ENCODE peak calls at places on chromosomes 5 and 9, in four cellular contexts. One of them, this sample, is unnamed.
A peak's percentile ranks its signal among the peaks of the same experiment; 100 is the strongest.

GRCh38 chr5:97801497-97801896 is 618.5 kb upstream of the RIOK2 start:
- DNase-seq in HepG2: no peak
- DNase-seq in A549: no peak
- DNase-seq in K562: no peak
- DNase-seq in this sample: no peak

GRCh38 chr9:111959468-111959941 is 62.9 kb downstream of the UGCG start:
- DNase-seq in HepG2: peak; percentile 27
- DNase-seq in A549: peak; percentile 73
- DNase-seq in K562: no peak
- DNase-seq in this sample: no peak

GRCh38 chr9:14480561-14480960 is 166.6 kb upstream of the NFIB start:
- DNase-seq in HepG2: no peak
- DNase-seq in A549: no peak
- DNase-seq in K562: no peak
- DNase-seq in this sample: no peak

GRCh38 chr9:33436445-33436844 is 10.9 kb downstream of the AQP3 start:
- DNase-seq in HepG2: no peak
- DNase-seq in A549: no peak
- DNase-seq in K562: no peak
- DNase-seq in this sample: no peak

GRCh38 chr5:159844267-159844666 is 72.0 kb upstream of the ADRA1B start:
- DNase-seq in HepG2: no peak
- DNase-seq in A549: no peak
- DNase-seq in K562: no peak
- DNase-seq in this sample: no peak

GRCh38 chr9:129436751-129437625 is 183.9 kb downstream of the C9orf50 start:
- DNase-seq in HepG2: no peak
- DNase-seq in A549: no peak
- DNase-seq in K562: peak; percentile 65
- DNase-seq in this sample: peak; percentile 32

GRCh38 chr5:179805070-179805528 is 1.6 kb downstream of the MGAT4B start:
- DNase-seq in HepG2: no peak
- DNase-seq in A549: no peak
- DNase-seq in K562: no peak
- DNase-seq in this sample: no peak

GRCh38 chr9:89951671-89952070 is 346.9 kb downstream of the GADD45G start:
- DNase-seq in HepG2: no peak
- DNase-seq in A549: no peak
- DNase-seq in K562: no peak
- DNase-seq in this sample: no peak

GRCh38 chr9:133064241-133065069 is 2.7 kb downstream of the CEL start:
- DNase-seq in HepG2: no peak
- DNase-seq in A549: no peak
- DNase-seq in K562: no peak
- DNase-seq in this sample: no peak

GRCh38 chr9:98995059-98995665 is 51.5 kb downstream of the COL15A1 start:
- DNase-seq in HepG2: no peak
- DNase-seq in A549: no peak
- DNase-seq in K562: no peak
- DNase-seq in this sample: no peak

GRCh38 chr9:74413876-74414275 is 83.3 kb upstream of the RORB start:
- DNase-seq in HepG2: no peak
- DNase-seq in A549: no peak
- DNase-seq in K562: no peak
- DNase-seq in this sample: no peak

GRCh38 chr9:9469271-9469670 is 1143.5 kb downstream of the PTPRD start:
- DNase-seq in HepG2: no peak
- DNase-seq in A549: no peak
- DNase-seq in K562: no peak
- DNase-seq in this sample: no peak

GRCh38 chr5:113293613-113294340 is 141.0 kb downstream of the TSSK1B start:
- DNase-seq in HepG2: no peak
- DNase-seq in A549: no peak
- DNase-seq in K562: no peak
- DNase-seq in this sample: peak; percentile 27
- TF ChIP-seq HMGXB4 in HepG2: no peak
- TF ChIP-seq HMGXB4 in A549: no peak
- TF ChIP-seq HMGXB4 in K562: no peak
- TF ChIP-seq HMGXB4 in this sample: no peak

GRCh38 chr5:151082976-151083651 is 2.3 kb upstream of the TNIP1 start:
- DNase-seq in HepG2: no peak
- DNase-seq in A549: peak; percentile 88
- DNase-seq in K562: no peak
- DNase-seq in this sample: no peak
- TF ChIP-seq HMGXB4 in HepG2: no peak
- TF ChIP-seq HMGXB4 in A549: no peak
- TF ChIP-seq HMGXB4 in K562: no peak
- TF ChIP-seq HMGXB4 in this sample: no peak

GRCh38 chr5:79840085-79840990 is 150.7 kb downstream of the CMYA5 start:
- DNase-seq in HepG2: no peak
- DNase-seq in A549: no peak
- DNase-seq in K562: no peak
- DNase-seq in this sample: no peak
- TF ChIP-seq HMGXB4 in HepG2: no peak
- TF ChIP-seq HMGXB4 in A549: no peak
- TF ChIP-seq HMGXB4 in K562: no peak
- TF ChIP-seq HMGXB4 in this sample: no peak

GRCh38 chr5:106784846-106785245 is 885.9 kb downstream of the EFNA5 start:
- DNase-seq in HepG2: no peak
- DNase-seq in A549: no peak
- DNase-seq in K562: no peak
- DNase-seq in this sample: no peak

GRCh38 chr5:106780355-106780754 is 890.4 kb downstream of the EFNA5 start:
- DNase-seq in HepG2: no peak
- DNase-seq in A549: no peak
- DNase-seq in K562: no peak
- DNase-seq in this sample: no peak
- TF ChIP-seq HMGXB4 in HepG2: no peak
- TF ChIP-seq HMGXB4 in A549: no peak
- TF ChIP-seq HMGXB4 in K562: no peak
- TF ChIP-seq HMGXB4 in this sample: no peak

GRCh38 chr9:20376780-20377179 is 245.5 kb downstream of the MLLT3 start:
- DNase-seq in HepG2: peak; percentile 35
- DNase-seq in A549: no peak
- DNase-seq in K562: no peak
- DNase-seq in this sample: no peak
- TF ChIP-seq HMGXB4 in HepG2: no peak
- TF ChIP-seq HMGXB4 in A549: no peak
- TF ChIP-seq HMGXB4 in K562: no peak
- TF ChIP-seq HMGXB4 in this sample: no peak

GRCh38 chr9:93575706-93576295 is 583 bp upstream of the PHF2 start:
- DNase-seq in HepG2: no peak
- DNase-seq in A549: peak; percentile 39
- DNase-seq in K562: peak; percentile 83
- DNase-seq in this sample: no peak

GRCh38 chr9:93576296-93577044 is at the start of gene PHF2:
- DNase-seq in HepG2: no peak
- DNase-seq in A549: no peak
- DNase-seq in K562: peak; percentile 86
- DNase-seq in this sample: no peak

GRCh38 chr9:93578844-93579243 is 2.5 kb downstream of the PHF2 start:
- DNase-seq in HepG2: no peak
- DNase-seq in A549: no peak
- DNase-seq in K562: no peak
- DNase-seq in this sample: no peak

GRCh38 chr9:93577940-93578682 is 1.7 kb downstream of the PHF2 start:
- DNase-seq in HepG2: no peak
- DNase-seq in A549: no peak
- DNase-seq in K562: no peak
- DNase-seq in this sample: no peak

GRCh38 chr9:93577045-93577939 is 908 bp downstream of the PHF2 start:
- DNase-seq in HepG2: no peak
- DNase-seq in A549: no peak
- DNase-seq in K562: peak; percentile 66
- DNase-seq in this sample: no peak
- TF ChIP-seq HMGXB4 in HepG2: peak; percentile 23
- TF ChIP-seq HMGXB4 in A549: no peak
- TF ChIP-seq HMGXB4 in K562: no peak
- TF ChIP-seq HMGXB4 in this sample: no peak

GRCh38 chr9:2817987-2818386 is 25.9 kb downstream of the PUM3 start:
- DNase-seq in HepG2: no peak
- DNase-seq in A549: no peak
- DNase-seq in K562: no peak
- DNase-seq in this sample: no peak

GRCh38 chr9:2815661-2816060 is 28.2 kb downstream of the PUM3 start:
- DNase-seq in HepG2: no peak
- DNase-seq in A549: no peak
- DNase-seq in K562: no peak
- DNase-seq in this sample: no peak

GRCh38 chr9:2816476-2817141 is 27.3 kb downstream of the PUM3 start:
- DNase-seq in HepG2: no peak
- DNase-seq in A549: no peak
- DNase-seq in K562: peak; percentile 6
- DNase-seq in this sample: no peak

GRCh38 chr9:2819165-2819564 is 24.7 kb downstream of the PUM3 start:
- DNase-seq in HepG2: no peak
- DNase-seq in A549: no peak
- DNase-seq in K562: no peak
- DNase-seq in this sample: no peak

DNA sequence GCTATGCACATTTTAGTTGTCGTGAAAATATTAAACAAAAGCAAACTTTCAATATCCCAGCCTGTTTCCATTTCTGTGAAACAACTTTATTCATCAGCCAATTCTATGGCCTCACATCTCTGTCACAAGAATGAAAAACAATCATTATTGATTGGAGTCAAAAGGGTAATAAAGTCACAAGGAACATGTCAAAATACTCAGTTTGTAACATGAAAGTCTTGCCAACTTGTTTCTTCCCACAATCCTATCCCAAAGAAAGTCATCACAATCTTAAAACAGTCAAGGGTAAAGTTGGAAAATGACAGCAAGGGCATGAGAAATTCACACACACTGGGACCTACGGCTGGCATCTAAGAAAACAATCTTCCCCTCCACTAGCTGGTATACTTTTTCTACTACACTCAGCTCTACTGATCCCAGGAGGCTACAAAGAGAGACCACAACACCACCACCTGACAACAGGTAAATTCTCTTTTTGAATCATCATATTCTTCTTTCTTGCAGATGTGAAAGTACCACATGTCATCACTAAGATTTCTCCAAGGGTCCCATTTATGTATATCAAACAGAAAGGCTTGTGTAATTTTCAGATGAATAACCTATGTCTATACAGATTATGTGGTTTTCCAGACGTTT is 25.3 kb downstream of the PUM3 start:
- DNase-seq in HepG2: no peak
- DNase-seq in A549: no peak
- DNase-seq in K562: no peak
- DNase-seq in this sample: no peak
- TF ChIP-seq HMGXB4 in HepG2: no peak
- TF ChIP-seq HMGXB4 in A549: no peak
- TF ChIP-seq HMGXB4 in K562: no peak
- TF ChIP-seq HMGXB4 in this sample: no peak